ENCODE peak calls at places on chromosomes 7 and 10, in six cellular contexts. U is ascending aorta; X is GM04504; V is type B pancreatic cell; C is dermis microvascular lymphatic vessel endothelial cell; M is activated naive CD8-positive, alpha-beta T cell treated with anti-CD3 and anti-CD28 coated beads, Interleukin-2, amount 50 U/mL, for 24 hours. P is an unnamed sample.

GRCh38 chr7:107874605-107875446 is 16.2 kb upstream of the DLD start:
- DNase-seq in U (no peak), X (no peak), M (peak; percentile 32), C (peak; percentile 44), V (no peak), P (peak; percentile 51)

GRCh38 chr10:79101560-79101971 is 32.8 kb downstream of the ZMIZ1 start:
- DNase-seq in M (no peak), U (no peak), C (no peak), V (no peak), X (no peak), P (no peak)

GRCh38 chr7:42522227-42522991 is 285.4 kb upstream of the GLI3 start:
- DNase-seq in X (no peak), M (no peak), C (no peak), U (no peak), V (no peak), P (no peak)

GRCh38 chr7:76129366-76129765 is 72.3 kb upstream of the SRRM3 start:
- DNase-seq in C (no peak), X (no peak), V (no peak), M (no peak), U (no peak), P (no peak)

GRCh38 chr7:18570890-18571478 is 75.4 kb downstream of the HDAC9 start:
- DNase-seq in U (no peak), M (no peak), V (no peak), C (peak; percentile 67), X (no peak), P (no peak)

GRCh38 chr7:151678227-151678604 is 158.5 kb upstream of the RHEB start:
- DNase-seq in C (no peak), M (no peak), V (no peak), X (no peak), U (no peak), P (no peak)

GRCh38 chr10:119199231-119199992 is 8.0 kb upstream of the GRK5 start:
- DNase-seq in M (peak; percentile 41), C (peak; percentile 80), U (peak; percentile 77), V (peak; percentile 73), X (no peak), P (peak; percentile 69)

GRCh38 chr7:70836946-70837345 is 295.0 kb upstream of the GALNT17 start:
- DNase-seq in U (no peak), V (no peak), C (no peak), X (no peak), M (no peak), P (no peak)

GRCh38 chr10:9681655-9682054 is 1336.0 kb upstream of the CELF2 start:
- DNase-seq in X (no peak), C (no peak), U (no peak), M (no peak), V (no peak), P (peak; percentile 10)

GRCh38 chr7:133310232-133310852 is 57.5 kb downstream of the EXOC4 start:
- DNase-seq in X (no peak), V (no peak), M (no peak), U (no peak), C (no peak), P (no peak)

GRCh38 chr10:91206837-91207474 is 13.5 kb upstream of the PCGF5 start:
- DNase-seq in V (no peak), X (no peak), U (no peak), M (no peak), C (no peak), P (no peak)

GRCh38 chr7:118079369-118079768 is 104.6 kb upstream of the LSM8 start:
- DNase-seq in U (no peak), V (no peak), M (no peak), C (no peak), X (no peak), P (no peak)

GRCh38 chr7:149261321-149261828 is 621 bp upstream of the ZNF783 start:
- DNase-seq in U (no peak), X (peak; percentile 28), C (no peak), V (no peak), M (peak; percentile 29), P (no peak)

GRCh38 chr7:47518827-47519226 is 63.1 kb downstream of the TNS3 start:
- DNase-seq in V (no peak), U (peak; percentile 79), C (no peak), X (no peak), M (no peak), P (no peak)

GRCh38 chr7:73931502-73931901 is 70.5 kb downstream of the TMEM270 start:
- DNase-seq in C (no peak), X (no peak), U (no peak), M (no peak), V (no peak), P (no peak)

GRCh38 chr7:152608208-152608607 is 67.7 kb downstream of the XRCC2 start:
- DNase-seq in C (no peak), X (no peak), U (no peak), V (peak; percentile 42), M (no peak), P (no peak)

GRCh38 chr10:133422821-133423771 is 1.3 kb downstream of the SPRN start:
- DNase-seq in M (no peak), X (no peak), U (no peak), C (no peak), V (no peak), P (no peak)

GRCh38 chr10:120460776-120461175 is 3.7 kb downstream of the PLPP4 start:
- DNase-seq in V (no peak), M (no peak), C (no peak), X (peak; percentile 80), U (no peak), P (no peak)

GRCh38 chr7:18357691-18358090 is 137.9 kb upstream of the HDAC9 start:
- DNase-seq in X (no peak), C (no peak), U (no peak), V (no peak), M (no peak), P (no peak)

GRCh38 chr10:95540514-95541052 is 20.6 kb downstream of the SORBS1 start:
- DNase-seq in X (no peak), C (no peak), V (no peak), M (no peak), U (no peak), P (no peak)

GRCh38 chr10:86344281-86344680 is 22.3 kb downstream of the GRID1 start:
- DNase-seq in C (no peak), V (no peak), U (no peak), X (no peak), M (no peak), P (no peak)

GRCh38 chr7:123729217-123729578 is 19.6 kb downstream of the WASL start:
- DNase-seq in C (no peak), M (no peak), V (no peak), U (no peak), X (no peak), P (no peak)

GRCh38 chr7:157973971-157974677 is 613.5 kb downstream of the PTPRN2 start:
- DNase-seq in C (no peak), V (no peak), U (no peak), M (no peak), X (no peak), P (no peak)

GRCh38 chr7:155450558-155450827 is 7.4 kb upstream of the EN2 start:
- DNase-seq in U (no peak), M (no peak), C (no peak), V (no peak), X (no peak), P (no peak)

GRCh38 chr7:130875901-130876300 is 141.9 kb upstream of the KLF14 start:
- DNase-seq in C (no peak), M (no peak), U (no peak), X (no peak), V (no peak), P (no peak)

GRCh38 chr10:52313350-52314006 is 603 bp upstream of the DKK1 start:
- DNase-seq in M (no peak), X (no peak), U (no peak), C (no peak), V (no peak), P (no peak)

GRCh38 chr10:69644658-69645295 is 14.7 kb downstream of the FAM241B start:
- DNase-seq in X (peak; percentile 17), M (peak; percentile 60), C (peak; percentile 22), V (no peak), U (peak; percentile 75), P (peak; percentile 48)

GRCh38 chr7:95598511-95598910 is 2.2 kb upstream of the PDK4 start:
- DNase-seq in C (no peak), U (no peak), M (no peak), X (no peak), V (no peak), P (no peak)

GRCh38 chr10:96229568-96230030 is 41.8 kb downstream of the BLNK start:
- DNase-seq in C (peak; percentile 53), X (peak; percentile 7), U (peak; percentile 84), V (peak; percentile 83), M (peak; percentile 80), P (peak; percentile 85)

P was measured in DND-41.